ENCODE peak calls at places on chromosomes 6 and 20, in six cellular contexts. Y is transverse colon, C is uterus, B is gastrocnemius medialis, L is ovary, F is testis. X is an unnamed sample. For H3K36me3, the result is how much of the 10 kb centered on the place peaks cover.

GRCh38 chr6:45196121-45196520 is 132.0 kb upstream of the RUNX2 start:
- DNase-seq in Y (no peak), C (no peak), B (no peak), L (no peak), F (no peak), X (no peak)

GRCh38 chr6:87583822-87584221 is 6.0 kb downstream of the RARS2 start:
- DNase-seq in Y (no peak), C (no peak), B (no peak), L (no peak), F (no peak), X (no peak)

GRCh38 chr6:100229512-100229911 is 235.2 kb downstream of the SIM1 start:
- DNase-seq in Y (no peak), C (no peak), B (no peak), L (no peak), F (no peak), X (no peak)

GRCh38 chr6:43767553-43768505 is 2.2 kb upstream of the VEGFA start:
- DNase-seq in Y (no peak), C (peak), B (no peak), L (no peak), F (no peak), X (no peak)

GRCh38 chr6:27214126-27214601 is 33.3 kb upstream of the PRSS16 start:
- DNase-seq in Y (no peak), C (no peak), B (no peak), L (no peak), F (no peak), X (no peak)

GRCh38 chr6:35674594-35674993 is 14.1 kb downstream of the FKBP5 start:
- DNase-seq in Y (no peak), C (no peak), B (no peak), L (no peak), F (no peak), X (no peak)

GRCh38 chr20:51447097-51447764 is 95.3 kb downstream of the NFATC2 start:
- DNase-seq in Y (peak), C (peak), B (peak), L (peak), F (peak), X (peak)

GRCh38 chr6:47631248-47632196 is 66.9 kb upstream of the ADGRF4 start:
- DNase-seq in Y (no peak), C (no peak), B (no peak), L (no peak), F (no peak), X (no peak)

GRCh38 chr6:168598251-168599117 is 157.5 kb downstream of the SMOC2 start:
- DNase-seq in Y (no peak), C (no peak), B (no peak), L (no peak), F (peak), X (no peak)

GRCh38 chr6:35166160-35166919 is 25.2 kb upstream of the TCP11 start:
- DNase-seq in Y (peak), C (no peak), B (no peak), L (no peak), F (no peak), X (no peak)

GRCh38 chr6:20978176-20978614 is 443.9 kb downstream of the CDKAL1 start:
- DNase-seq in Y (no peak), C (no peak), B (no peak), L (no peak), F (no peak), X (no peak)

GRCh38 chr20:54134445-54135220 is 39.2 kb downstream of the CYP24A1 start:
- DNase-seq in Y (no peak), C (no peak), B (no peak), L (no peak), F (no peak), X (no peak)

GRCh38 chr6:154749341-154749740 is 16.1 kb downstream of the SCAF8 start:
- DNase-seq in Y (no peak), C (no peak), B (no peak), L (no peak), F (no peak), X (no peak)

GRCh38 chr6:30685157-30685976 is 1.1 kb downstream of the PPP1R18 start:
- DNase-seq in Y (peak), C (peak), B (no peak), L (no peak), F (no peak), X (no peak)

GRCh38 chr6:128070406-128070805 is 169.5 kb upstream of the THEMIS start:
- DNase-seq in Y (no peak), C (no peak), B (no peak), L (no peak), F (no peak), X (no peak)

GRCh38 chr6:145963216-145964068 is 716 bp downstream of the SHPRH start:
- DNase-seq in Y (peak), C (no peak), B (no peak), L (no peak), F (peak), X (peak)

GRCh38 chr6:109224994-109225393 is 129.7 kb downstream of the CEP57L1 start:
- DNase-seq in Y (no peak), C (no peak), B (no peak), L (no peak), F (no peak), X (no peak)

GRCh38 chr6:144285798-144286502 is 815 bp downstream of the UTRN start:
- DNase-seq in Y (peak), C (peak), B (peak), L (peak), F (peak), X (peak)

GRCh38 chr6:100457251-100457990 is 7.3 kb downstream of the SIM1 start:
- DNase-seq in Y (no peak), C (no peak), B (no peak), L (no peak), F (no peak), X (no peak)

GRCh38 chr20:63497946-63498935 is 642 bp downstream of the EEF1A2 start:
- DNase-seq in Y (no peak), C (no peak), B (peak), L (no peak), F (no peak), X (no peak)

GRCh38 chr20:25245461-25245860 is 2.4 kb upstream of the PYGB start:
- DNase-seq in Y (no peak), C (no peak), B (no peak), L (no peak), F (no peak), X (no peak)

GRCh38 chr20:2695206-2695983 is 2.8 kb downstream of the EBF4 start:
- DNase-seq in Y (no peak), C (no peak), B (no peak), L (no peak), F (peak), X (no peak)

DNA sequence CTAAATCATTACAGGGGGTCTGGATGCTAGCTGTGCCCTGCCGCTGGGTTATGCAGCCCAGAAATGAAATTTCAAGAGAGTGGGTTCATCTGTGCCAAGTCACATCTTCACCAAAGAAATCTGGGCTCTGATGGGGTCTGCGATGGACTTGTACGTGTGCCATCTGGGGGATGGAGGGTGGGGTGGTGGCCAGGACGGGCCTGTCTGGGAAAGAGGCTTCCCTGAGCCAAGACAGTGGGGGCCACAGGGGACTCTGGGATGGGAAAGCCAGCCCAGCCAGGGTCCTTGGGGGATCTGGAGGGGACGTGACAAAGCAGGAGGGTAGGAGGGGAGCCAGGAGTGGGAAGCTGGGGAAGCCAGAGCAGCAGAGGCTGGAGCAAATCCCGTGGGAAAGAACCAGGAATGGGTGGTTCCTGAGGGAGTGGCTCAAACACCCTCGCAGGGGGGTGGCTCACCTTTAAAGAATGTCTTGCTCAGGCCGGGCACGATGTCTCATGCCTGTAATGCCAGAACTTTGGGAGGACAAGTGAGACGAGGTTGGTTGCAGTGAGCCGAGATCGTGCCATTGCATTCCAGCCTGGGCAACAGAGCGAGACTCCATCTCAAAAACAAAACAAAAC is 36.3 kb upstream of the SULF2 start:
- DNase-seq in Y (no peak), C (no peak), B (no peak), L (no peak), F (no peak), X (no peak)
- TF ChIP-seq POLR2A in Y (no peak), C (no peak), B (no peak), L (no peak), F (no peak), X (no peak)

DNA sequence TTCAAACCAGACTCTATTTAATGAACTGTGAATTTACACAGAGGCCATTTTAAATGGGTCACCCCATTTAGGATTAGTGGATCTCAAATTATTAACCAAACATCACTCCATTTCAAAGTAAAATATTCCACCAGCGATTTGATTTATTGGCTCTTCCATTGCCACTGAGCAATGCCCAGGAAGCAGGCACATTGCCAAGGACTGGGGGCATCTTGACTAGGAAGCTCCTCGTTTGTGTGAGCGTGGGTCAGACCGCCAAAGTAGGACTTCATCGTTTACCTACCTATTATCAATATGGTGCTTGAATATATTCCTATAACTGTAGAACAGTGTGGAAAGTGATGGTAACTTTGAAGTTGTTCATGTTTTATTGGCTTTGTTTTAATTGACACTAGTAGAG is 15.4 kb upstream of the NPEPL1 start:
- DNase-seq in Y (no peak), C (no peak), B (no peak), L (no peak), F (no peak), X (no peak)
- H3K36me3 ChIP-seq in Y (under half), C (under half), B (under half), L (under half), F (under half), X (under half)

GRCh38 chr6:25992413-25993037 is 29.9 kb downstream of the TRIM38 start:
- DNase-seq in Y (peak), C (peak), B (peak), L (peak), F (peak), X (peak)
- TF ChIP-seq POLR2A in Y (peak), C (peak), B (peak), L (peak), F (peak), X (peak)

GRCh38 chr20:20034486-20034885 is 17.3 kb downstream of the NAA20 start:
- DNase-seq in Y (no peak), C (no peak), B (no peak), L (no peak), F (peak), X (no peak)
- H3K36me3 ChIP-seq in Y (half or more), C (under half), B (under half), L (under half), F (under half), X (under half)

GRCh38 chr6:7129360-7129759 is 21.6 kb downstream of the RREB1 start:
- DNase-seq in Y (no peak), C (no peak), B (no peak), L (no peak), F (no peak), X (peak)
- TF ChIP-seq POLR2A in Y (no peak), C (no peak), B (no peak), L (no peak), F (no peak), X (no peak)

GRCh38 chr20:46062621-46063020 is 27.1 kb downstream of the NCOA5 start:
- DNase-seq in Y (no peak), C (no peak), B (no peak), L (no peak), F (no peak), X (no peak)
- H3K36me3 ChIP-seq in Y (half or more), C (under half), B (under half), L (under half), F (under half), X (under half)

GRCh38 chr6:136823128-136823660 is 802 bp downstream of the PEX7 start:
- DNase-seq in Y (no peak), C (no peak), B (no peak), L (peak), F (peak), X (peak)

GRCh38 chr6:136826216-136826615 is 3.8 kb downstream of the PEX7 start:
- DNase-seq in Y (no peak), C (no peak), B (no peak), L (no peak), F (no peak), X (no peak)

GRCh38 chr6:136820541-136820940 is 1.9 kb upstream of the PEX7 start:
- DNase-seq in Y (no peak), C (no peak), B (no peak), L (no peak), F (no peak), X (no peak)

GRCh38 chr6:136822051-136822378 is 377 bp upstream of the PEX7 start:
- DNase-seq in Y (no peak), C (no peak), B (no peak), L (no peak), F (peak), X (no peak)

GRCh38 chr6:136822379-136823127 is at the start of gene PEX7:
- DNase-seq in Y (peak), C (peak), B (peak), L (peak), F (peak), X (peak)
- TF ChIP-seq POLR2A in Y (peak), C (no peak), B (peak), L (peak), F (no peak), X (peak)

X was measured in breast epithelium.